ENCODE peak calls at places on chromosomes 2 and 18, in seven cellular contexts. One of them, this sample, is unnamed.

GRCh38 chr2:226317970-226318369 is 481.6 kb downstream of the IRS1 start:
- DNase-seq in HFF-Myc: no peak
- DNase-seq in esophagus squamous epithelium: no peak
- DNase-seq in colonic mucosa: no peak
- DNase-seq in BJ: no peak
- DNase-seq in HAP-1: no peak
- DNase-seq in fibroblast of mammary gland: no peak
- DNase-seq in this sample: no peak

GRCh38 chr2:105610444-105611327 is 134.0 kb upstream of the NCK2 start:
- DNase-seq in HFF-Myc: no peak
- DNase-seq in esophagus squamous epithelium: no peak
- DNase-seq in colonic mucosa: no peak
- DNase-seq in BJ: no peak
- DNase-seq in HAP-1: no peak
- DNase-seq in fibroblast of mammary gland: no peak
- DNase-seq in this sample: no peak

GRCh38 chr2:216317831-216318230 is 54.5 kb downstream of the MARCHF4 start:
- DNase-seq in HFF-Myc: no peak
- DNase-seq in esophagus squamous epithelium: no peak
- DNase-seq in colonic mucosa: no peak
- DNase-seq in BJ: no peak
- DNase-seq in HAP-1: no peak
- DNase-seq in fibroblast of mammary gland: no peak
- DNase-seq in this sample: no peak

GRCh38 chr18:63057707-63058106 is 261.9 kb downstream of the BCL2 start:
- DNase-seq in HFF-Myc: no peak
- DNase-seq in esophagus squamous epithelium: no peak
- DNase-seq in colonic mucosa: no peak
- DNase-seq in BJ: no peak
- DNase-seq in HAP-1: no peak
- DNase-seq in fibroblast of mammary gland: no peak
- DNase-seq in this sample: no peak

GRCh38 chr2:10028988-10029874 is 14.1 kb upstream of the KLF11 start:
- DNase-seq in HFF-Myc: no peak
- DNase-seq in esophagus squamous epithelium: no peak
- DNase-seq in colonic mucosa: peak
- DNase-seq in BJ: no peak
- DNase-seq in HAP-1: peak
- DNase-seq in fibroblast of mammary gland: no peak
- DNase-seq in this sample: no peak

GRCh38 chr18:31219395-31219794 is 56.7 kb upstream of the DSC1 start:
- DNase-seq in HFF-Myc: no peak
- DNase-seq in esophagus squamous epithelium: no peak
- DNase-seq in colonic mucosa: no peak
- DNase-seq in BJ: no peak
- DNase-seq in HAP-1: no peak
- DNase-seq in fibroblast of mammary gland: no peak
- DNase-seq in this sample: no peak

GRCh38 chr2:233766416-233766815 is 6.3 kb downstream of the UGT1A1 start:
- DNase-seq in HFF-Myc: no peak
- DNase-seq in esophagus squamous epithelium: no peak
- DNase-seq in colonic mucosa: peak
- DNase-seq in BJ: no peak
- DNase-seq in HAP-1: no peak
- DNase-seq in fibroblast of mammary gland: no peak
- DNase-seq in this sample: no peak

GRCh38 chr2:72992734-72993102 is 75.4 kb downstream of the EMX1 start:
- DNase-seq in HFF-Myc: no peak
- DNase-seq in esophagus squamous epithelium: no peak
- DNase-seq in colonic mucosa: no peak
- DNase-seq in BJ: no peak
- DNase-seq in HAP-1: no peak
- DNase-seq in fibroblast of mammary gland: no peak
- DNase-seq in this sample: no peak

GRCh38 chr2:232652505-232652851 is 19.1 kb downstream of the EFHD1 start:
- DNase-seq in HFF-Myc: no peak
- DNase-seq in esophagus squamous epithelium: no peak
- DNase-seq in colonic mucosa: no peak
- DNase-seq in BJ: no peak
- DNase-seq in HAP-1: no peak
- DNase-seq in fibroblast of mammary gland: no peak
- DNase-seq in this sample: peak

GRCh38 chr2:73827660-73828388 is 937 bp upstream of the STAMBP start:
- DNase-seq in HFF-Myc: no peak
- DNase-seq in esophagus squamous epithelium: no peak
- DNase-seq in colonic mucosa: no peak
- DNase-seq in BJ: no peak
- DNase-seq in HAP-1: no peak
- DNase-seq in fibroblast of mammary gland: no peak
- DNase-seq in this sample: no peak

GRCh38 chr2:127508621-127509034 is 17.7 kb downstream of the IWS1 start:
- DNase-seq in HFF-Myc: peak
- DNase-seq in esophagus squamous epithelium: peak
- DNase-seq in colonic mucosa: peak
- DNase-seq in BJ: peak
- DNase-seq in HAP-1: peak
- DNase-seq in fibroblast of mammary gland: peak
- DNase-seq in this sample: peak

GRCh38 chr2:46981662-46982351 is 66.2 kb upstream of the MCFD2 start:
- DNase-seq in HFF-Myc: no peak
- DNase-seq in esophagus squamous epithelium: no peak
- DNase-seq in colonic mucosa: peak
- DNase-seq in BJ: no peak
- DNase-seq in HAP-1: no peak
- DNase-seq in fibroblast of mammary gland: no peak
- DNase-seq in this sample: no peak

GRCh38 chr18:11657554-11657953 is 31.5 kb upstream of the GNAL start:
- DNase-seq in HFF-Myc: no peak
- DNase-seq in esophagus squamous epithelium: no peak
- DNase-seq in colonic mucosa: no peak
- DNase-seq in BJ: no peak
- DNase-seq in HAP-1: no peak
- DNase-seq in fibroblast of mammary gland: no peak
- DNase-seq in this sample: no peak

GRCh38 chr2:152055366-152056108 is 43.3 kb downstream of the CACNB4 start:
- DNase-seq in HFF-Myc: no peak
- DNase-seq in esophagus squamous epithelium: no peak
- DNase-seq in colonic mucosa: no peak
- DNase-seq in BJ: no peak
- DNase-seq in HAP-1: no peak
- DNase-seq in fibroblast of mammary gland: peak
- DNase-seq in this sample: no peak

GRCh38 chr2:193517615-193518014 is 1322.9 kb upstream of the TMEFF2 start:
- DNase-seq in HFF-Myc: no peak
- DNase-seq in esophagus squamous epithelium: no peak
- DNase-seq in colonic mucosa: no peak
- DNase-seq in BJ: no peak
- DNase-seq in HAP-1: no peak
- DNase-seq in fibroblast of mammary gland: peak
- DNase-seq in this sample: no peak

GRCh38 chr2:219384083-219384713 is 3.5 kb downstream of the DNPEP start:
- DNase-seq in HFF-Myc: no peak
- DNase-seq in esophagus squamous epithelium: no peak
- DNase-seq in colonic mucosa: no peak
- DNase-seq in BJ: no peak
- DNase-seq in HAP-1: no peak
- DNase-seq in fibroblast of mammary gland: no peak
- DNase-seq in this sample: no peak

GRCh38 chr2:219381448-219381847 is 6.3 kb downstream of the DNPEP start:
- DNase-seq in HFF-Myc: no peak
- DNase-seq in esophagus squamous epithelium: no peak
- DNase-seq in colonic mucosa: no peak
- DNase-seq in BJ: no peak
- DNase-seq in HAP-1: no peak
- DNase-seq in fibroblast of mammary gland: no peak
- DNase-seq in this sample: no peak

GRCh38 chr2:219380926-219381325 is 6.8 kb downstream of the DNPEP start:
- DNase-seq in HFF-Myc: no peak
- DNase-seq in esophagus squamous epithelium: no peak
- DNase-seq in colonic mucosa: no peak
- DNase-seq in BJ: no peak
- DNase-seq in HAP-1: no peak
- DNase-seq in fibroblast of mammary gland: no peak
- DNase-seq in this sample: no peak

DNA sequence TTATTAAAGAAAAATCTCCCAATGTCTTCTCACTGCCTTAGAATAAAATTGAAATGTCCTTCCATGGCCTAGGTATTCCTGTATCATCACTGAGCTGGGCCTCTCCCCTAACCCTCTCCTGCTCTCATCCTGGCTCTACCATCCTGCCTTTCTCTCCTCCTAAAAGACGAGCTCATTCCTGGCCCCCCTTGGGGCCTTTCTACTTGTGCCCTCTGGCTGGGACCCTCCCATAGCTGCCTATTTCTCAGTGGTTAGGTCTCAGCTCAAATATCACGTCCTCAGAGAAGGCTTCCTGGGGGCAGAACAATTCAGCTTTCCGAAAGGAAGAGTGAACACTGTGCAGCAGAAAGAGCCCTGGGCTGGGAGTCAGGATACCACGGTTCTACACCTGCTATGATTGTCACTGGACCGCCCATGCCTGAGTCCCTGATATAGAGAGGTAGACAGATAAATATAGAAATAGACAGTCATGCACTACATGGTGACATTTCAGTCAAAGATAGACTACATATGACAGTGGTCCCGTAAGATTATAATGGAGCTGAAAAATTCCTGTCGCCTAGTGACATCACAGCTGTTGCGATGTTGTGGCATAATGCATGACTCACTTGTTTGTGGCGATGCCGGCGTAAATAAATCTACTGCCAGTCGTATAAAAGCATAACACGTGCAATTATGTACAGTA is 9.4 kb downstream of the DNPEP start:
- DNase-seq in HFF-Myc: no peak
- DNase-seq in esophagus squamous epithelium: no peak
- DNase-seq in colonic mucosa: no peak
- DNase-seq in BJ: no peak
- DNase-seq in HAP-1: no peak
- DNase-seq in fibroblast of mammary gland: no peak
- DNase-seq in this sample: no peak
- H3K4me3 ChIP-seq in HFF-Myc: no peak
- H3K4me3 ChIP-seq in esophagus squamous epithelium: no peak
- H3K4me3 ChIP-seq in colonic mucosa: no peak
- H3K4me3 ChIP-seq in BJ: no peak
- H3K4me3 ChIP-seq in HAP-1: no peak
- H3K4me3 ChIP-seq in fibroblast of mammary gland: no peak
- H3K4me3 ChIP-seq in this sample: no peak

GRCh38 chr2:190646780-190647626 is 1.9 kb upstream of the NAB1 start:
- DNase-seq in HFF-Myc: no peak
- DNase-seq in esophagus squamous epithelium: no peak
- DNase-seq in colonic mucosa: peak
- DNase-seq in BJ: no peak
- DNase-seq in HAP-1: no peak
- DNase-seq in fibroblast of mammary gland: no peak
- DNase-seq in this sample: no peak
- H3K4me3 ChIP-seq in HFF-Myc: no peak
- H3K4me3 ChIP-seq in esophagus squamous epithelium: peak
- H3K4me3 ChIP-seq in colonic mucosa: no peak
- H3K4me3 ChIP-seq in BJ: no peak
- H3K4me3 ChIP-seq in HAP-1: no peak
- H3K4me3 ChIP-seq in fibroblast of mammary gland: no peak
- H3K4me3 ChIP-seq in this sample: no peak

GRCh38 chr18:55403555-55403954 is 184.4 kb downstream of the TCF4 start:
- DNase-seq in HFF-Myc: no peak
- DNase-seq in esophagus squamous epithelium: no peak
- DNase-seq in colonic mucosa: no peak
- DNase-seq in BJ: no peak
- DNase-seq in HAP-1: no peak
- DNase-seq in fibroblast of mammary gland: no peak
- DNase-seq in this sample: no peak

GRCh38 chr18:55402731-55403405 is 185.1 kb downstream of the TCF4 start:
- DNase-seq in HFF-Myc: no peak
- DNase-seq in esophagus squamous epithelium: no peak
- DNase-seq in colonic mucosa: no peak
- DNase-seq in BJ: no peak
- DNase-seq in HAP-1: peak
- DNase-seq in fibroblast of mammary gland: no peak
- DNase-seq in this sample: no peak

GRCh38 chr18:55400590-55401274 is 187.3 kb downstream of the TCF4 start:
- DNase-seq in HFF-Myc: no peak
- DNase-seq in esophagus squamous epithelium: no peak
- DNase-seq in colonic mucosa: no peak
- DNase-seq in BJ: no peak
- DNase-seq in HAP-1: no peak
- DNase-seq in fibroblast of mammary gland: no peak
- DNase-seq in this sample: no peak

GRCh38 chr18:55401275-55401620 is 186.7 kb downstream of the TCF4 start:
- DNase-seq in HFF-Myc: no peak
- DNase-seq in esophagus squamous epithelium: no peak
- DNase-seq in colonic mucosa: no peak
- DNase-seq in BJ: no peak
- DNase-seq in HAP-1: no peak
- DNase-seq in fibroblast of mammary gland: no peak
- DNase-seq in this sample: no peak

GRCh38 chr18:55401638-55402191 is 186.3 kb downstream of the TCF4 start:
- DNase-seq in HFF-Myc: peak
- DNase-seq in esophagus squamous epithelium: no peak
- DNase-seq in colonic mucosa: no peak
- DNase-seq in BJ: peak
- DNase-seq in HAP-1: peak
- DNase-seq in fibroblast of mammary gland: peak
- DNase-seq in this sample: peak
- H3K4me3 ChIP-seq in HFF-Myc: peak
- H3K4me3 ChIP-seq in esophagus squamous epithelium: peak
- H3K4me3 ChIP-seq in colonic mucosa: no peak
- H3K4me3 ChIP-seq in BJ: peak
- H3K4me3 ChIP-seq in HAP-1: no peak
- H3K4me3 ChIP-seq in fibroblast of mammary gland: peak
- H3K4me3 ChIP-seq in this sample: peak

GRCh38 chr18:37483984-37484892 is 81.4 kb downstream of the CELF4 start:
- DNase-seq in HFF-Myc: no peak
- DNase-seq in esophagus squamous epithelium: no peak
- DNase-seq in colonic mucosa: no peak
- DNase-seq in BJ: no peak
- DNase-seq in HAP-1: no peak
- DNase-seq in fibroblast of mammary gland: no peak
- DNase-seq in this sample: no peak

GRCh38 chr18:37483221-37483971 is 82.2 kb downstream of the CELF4 start:
- DNase-seq in HFF-Myc: no peak
- DNase-seq in esophagus squamous epithelium: no peak
- DNase-seq in colonic mucosa: no peak
- DNase-seq in BJ: no peak
- DNase-seq in HAP-1: peak
- DNase-seq in fibroblast of mammary gland: peak
- DNase-seq in this sample: peak

GRCh38 chr18:37487400-37487831 is 78.2 kb downstream of the CELF4 start:
- DNase-seq in HFF-Myc: no peak
- DNase-seq in esophagus squamous epithelium: no peak
- DNase-seq in colonic mucosa: no peak
- DNase-seq in BJ: no peak
- DNase-seq in HAP-1: no peak
- DNase-seq in fibroblast of mammary gland: no peak
- DNase-seq in this sample: no peak

GRCh38 chr18:37486848-37487247 is 78.8 kb downstream of the CELF4 start:
- DNase-seq in HFF-Myc: no peak
- DNase-seq in esophagus squamous epithelium: no peak
- DNase-seq in colonic mucosa: no peak
- DNase-seq in BJ: no peak
- DNase-seq in HAP-1: no peak
- DNase-seq in fibroblast of mammary gland: no peak
- DNase-seq in this sample: no peak

GRCh38 chr18:37484893-37485834 is 80.4 kb downstream of the CELF4 start:
- DNase-seq in HFF-Myc: no peak
- DNase-seq in esophagus squamous epithelium: no peak
- DNase-seq in colonic mucosa: no peak
- DNase-seq in BJ: no peak
- DNase-seq in HAP-1: peak
- DNase-seq in fibroblast of mammary gland: peak
- DNase-seq in this sample: no peak
- H3K4me3 ChIP-seq in HFF-Myc: no peak
- H3K4me3 ChIP-seq in esophagus squamous epithelium: peak
- H3K4me3 ChIP-seq in colonic mucosa: no peak
- H3K4me3 ChIP-seq in BJ: no peak
- H3K4me3 ChIP-seq in HAP-1: no peak
- H3K4me3 ChIP-seq in fibroblast of mammary gland: no peak
- H3K4me3 ChIP-seq in this sample: no peak

This sample was measured in retinal pigment epithelial cell.